ENCODE peak calls at places on chromosome 21, in ten cellular contexts. B is NCI-H2081; J is WTC11; V is activated CD8-positive, alpha-beta memory T cell treated with anti-CD3 and anti-CD28 coated beads for 1 hour; H is ovary; K is pancreas; Z is AG04450; X is Kasumi-1; L is HFFc6; O is stimulated activated CD8-positive, alpha-beta memory T cell treated with anti-CD3 and anti-CD28 coated beads, Interleukin-4, amount 100 ng/mL, for 24 hours. U is an unnamed sample.

GRCh38 chr21:33236799-33237198 is 7.1 kb downstream of the IFNAR2 start:
- DNase-seq in Z (no peak), K (no peak), L (no peak), H (no peak), J (no peak), V (no peak), X (no peak), B (no peak), O (no peak), U (no peak)

GRCh38 chr21:44962481-44962966 is 22.7 kb downstream of the SLX9 start:
- DNase-seq in J (no peak), V (no peak), H (no peak), L (peak), Z (peak), X (no peak), K (no peak), O (no peak), B (no peak), U (peak)

GRCh38 chr21:14591882-14592281 is 45.8 kb upstream of the SAMSN1 start:
- DNase-seq in X (no peak), O (no peak), V (no peak), L (no peak), J (no peak), K (no peak), H (no peak), Z (no peak), B (no peak), U (no peak)

GRCh38 chr21:37157938-37158337 is 84.9 kb downstream of the TTC3 start:
- DNase-seq in V (no peak), H (no peak), Z (no peak), B (no peak), J (no peak), L (no peak), O (no peak), X (no peak), K (no peak), U (no peak)

GRCh38 chr21:43988506-43989230 is 23.4 kb upstream of the TRAPPC10 start:
- DNase-seq in O (no peak), X (no peak), K (no peak), L (no peak), V (no peak), B (no peak), Z (no peak), H (no peak), J (no peak), U (no peak)

GRCh38 chr21:31203371-31204054 is 140.5 kb downstream of the TIAM1 start:
- DNase-seq in O (no peak), Z (no peak), V (no peak), K (no peak), L (no peak), X (no peak), B (no peak), H (no peak), J (no peak), U (no peak)

GRCh38 chr21:37829447-37829846 is 86.8 kb downstream of the KCNJ6 start:
- DNase-seq in J (no peak), K (no peak), V (no peak), O (no peak), H (no peak), L (peak), B (no peak), Z (no peak), X (no peak), U (no peak)

GRCh38 chr21:45635271-45636151 is 8.0 kb upstream of the PCBP3 start:
- DNase-seq in O (no peak), V (no peak), Z (no peak), J (no peak), X (no peak), K (no peak), B (no peak), L (no peak), H (no peak), U (no peak)

GRCh38 chr21:16913010-16913409 is 599.8 kb upstream of the CXADR start:
- DNase-seq in X (no peak), K (no peak), V (no peak), H (no peak), O (no peak), J (peak), B (no peak), Z (no peak), L (no peak), U (no peak)

GRCh38 chr21:29304577-29304976 is 5.9 kb downstream of the BACH1 start:
- DNase-seq in J (no peak), V (no peak), X (peak), K (no peak), H (no peak), Z (no peak), O (no peak), B (no peak), L (no peak), U (no peak)

GRCh38 chr21:38297193-38297592 is 40.4 kb downstream of the KCNJ15 start:
- DNase-seq in H (no peak), B (no peak), O (no peak), Z (no peak), J (no peak), X (peak), V (no peak), L (peak), K (no peak), U (no peak)

GRCh38 chr21:36850372-36850771 is 116.1 kb downstream of the HLCS start:
- DNase-seq in J (no peak), O (no peak), K (no peak), V (no peak), B (no peak), H (no peak), Z (no peak), L (no peak), X (no peak), U (no peak)

GRCh38 chr21:26934383-26934782 is 32.5 kb downstream of the ADAMTS5 start:
- DNase-seq in V (no peak), B (no peak), K (peak), O (no peak), J (no peak), H (no peak), L (no peak), Z (no peak), X (no peak), U (no peak)

GRCh38 chr21:36551731-36552457 is 72.0 kb upstream of the CLDN14 start:
- DNase-seq in O (no peak), L (peak), V (no peak), K (no peak), J (no peak), X (peak), H (no peak), Z (peak), B (no peak), U (no peak)

GRCh38 chr21:43277481-43278351 is 108.9 kb downstream of the CRYAA start:
- DNase-seq in L (no peak), O (no peak), V (no peak), X (no peak), B (no peak), J (no peak), Z (no peak), H (no peak), K (peak), U (no peak)

GRCh38 chr21:44955141-44955802 is 15.4 kb downstream of the SLX9 start:
- DNase-seq in B (no peak), X (no peak), O (no peak), H (no peak), J (no peak), K (peak), L (no peak), V (no peak), Z (no peak), U (no peak)

GRCh38 chr21:46128983-46129571 is 26.3 kb downstream of the FTCD start:
- DNase-seq in J (no peak), X (no peak), B (no peak), L (no peak), V (no peak), O (no peak), Z (no peak), K (peak), H (no peak), U (no peak)

GRCh38 chr21:21283810-21284209 is 285.6 kb downstream of the NCAM2 start:
- DNase-seq in Z (no peak), H (no peak), J (no peak), K (no peak), B (no peak), V (no peak), O (no peak), L (no peak), X (no peak), U (no peak)

GRCh38 chr21:38802050-38803026 is 3.4 kb upstream of the ETS2 start:
- DNase-seq in Z (no peak), V (no peak), H (no peak), B (no peak), X (no peak), O (no peak), J (no peak), K (no peak), L (no peak), U (no peak)

GRCh38 chr21:41650526-41651145 is 116.2 kb downstream of the RIPK4 start:
- DNase-seq in J (no peak), O (no peak), H (no peak), L (no peak), Z (no peak), B (no peak), X (no peak), V (no peak), K (no peak), U (no peak)

GRCh38 chr21:46126321-46127238 is 28.7 kb downstream of the COL6A2 start:
- DNase-seq in Z (no peak), O (no peak), X (no peak), B (no peak), H (peak), J (peak), K (peak), V (no peak), L (no peak), U (no peak)

GRCh38 chr21:14382486-14382834 is 486 bp downstream of the HSPA13 start:
- DNase-seq in X (peak), O (peak), K (no peak), B (peak), V (no peak), H (no peak), L (no peak), J (peak), Z (no peak), U (no peak)

GRCh38 chr21:33643658-33644311 is 1.5 kb downstream of the ITSN1 start:
- DNase-seq in O (no peak), H (no peak), V (no peak), X (no peak), K (no peak), L (peak), B (no peak), J (no peak), Z (no peak), U (no peak)

GRCh38 chr21:36316872-36317484 is 3.0 kb upstream of the MORC3 start:
- DNase-seq in J (no peak), V (no peak), B (no peak), L (no peak), O (no peak), Z (no peak), K (no peak), H (no peak), X (no peak), U (no peak)

GRCh38 chr21:35328856-35329455 is 279.9 kb upstream of the RUNX1 start:
- DNase-seq in B (no peak), O (no peak), L (no peak), V (no peak), J (no peak), K (no peak), Z (no peak), X (no peak), H (no peak), U (no peak)

GRCh38 chr21:41411449-41412089 is 14.5 kb upstream of the MX1 start:
- DNase-seq in L (no peak), K (no peak), J (no peak), B (no peak), Z (no peak), O (no peak), X (no peak), V (no peak), H (no peak), U (no peak)

GRCh38 chr21:44950351-44950750 is 10.5 kb downstream of the SLX9 start:
- DNase-seq in K (peak), L (no peak), H (no peak), J (no peak), X (no peak), O (no peak), Z (no peak), V (no peak), B (no peak), U (no peak)

GRCh38 chr21:35020446-35020845 is 28.7 kb downstream of the RUNX1 start:
- DNase-seq in K (no peak), L (no peak), V (no peak), H (no peak), J (no peak), X (no peak), O (no peak), B (no peak), Z (no peak), U (no peak)

GRCh38 chr21:36626791-36627190 is 72.1 kb upstream of the SIM2 start:
- DNase-seq in Z (no peak), X (no peak), O (no peak), B (no peak), L (no peak), J (no peak), V (no peak), H (no peak), K (no peak), U (no peak)

GRCh38 chr21:26389971-26390641 is 183.0 kb downstream of the CYYR1 start:
- DNase-seq in L (peak), X (peak), V (no peak), O (no peak), K (no peak), Z (no peak), J (no peak), H (no peak), B (no peak), U (no peak)

GRCh38 chr21:45655071-45655470 is 11.5 kb downstream of the PCBP3 start:
- DNase-seq in H (no peak), V (no peak), B (no peak), J (no peak), X (no peak), O (no peak), K (no peak), L (no peak), Z (peak), U (no peak)

GRCh38 chr21:44846485-44847260 is 26.8 kb downstream of the PTTG1IP start:
- DNase-seq in K (no peak), O (no peak), Z (no peak), X (peak), B (no peak), V (no peak), H (no peak), J (no peak), L (peak), U (no peak)

GRCh38 chr21:31929548-31929947 is 56.7 kb downstream of the HUNK start:
- DNase-seq in X (no peak), H (no peak), O (no peak), Z (no peak), J (no peak), V (no peak), K (no peak), B (no peak), L (no peak), U (no peak)

U was measured in pulmonary artery endothelial cell.